ENCODE peak calls at places on chromosomes 12 and 14, in nine cellular contexts. G, J, A, Q, M, E, B, H and T are unnamed samples.
A peak's percentile ranks its signal among the peaks of the same experiment; 100 is the strongest.

GRCh38 chr14:104549536-104550339 is 29.8 kb upstream of the C14orf180 start:
- DNase-seq in H (no peak), B (no peak), E (no peak), A (peak; percentile 32), J (no peak), Q (peak; percentile 20), G (no peak), M (no peak), T (no peak)

GRCh38 chr14:74281069-74281468 is 21.7 kb downstream of the ABCD4 start:
- DNase-seq in A (no peak), H (no peak), J (no peak), E (no peak), B (no peak), Q (no peak), M (no peak), G (no peak), T (no peak)

GRCh38 chr12:122228092-122228491 is 2.2 kb upstream of the DIABLO start:
- DNase-seq in A (no peak), Q (no peak), H (no peak), B (no peak), M (no peak), J (no peak), G (no peak), E (no peak), T (no peak)

GRCh38 chr12:108635201-108635996 is 1.7 kb upstream of the SELPLG start:
- DNase-seq in H (peak; percentile 37), A (peak; percentile 87), G (no peak), J (no peak), Q (no peak), B (no peak), E (no peak), M (no peak), T (no peak)

GRCh38 chr14:81193924-81194633 is 26.7 kb downstream of the GTF2A1 start:
- DNase-seq in Q (no peak), B (no peak), H (no peak), G (no peak), E (no peak), M (no peak), A (no peak), J (no peak), T (no peak)

GRCh38 chr12:76451528-76451927 is 103.3 kb upstream of the BBS10 start:
- DNase-seq in H (no peak), G (no peak), Q (no peak), J (no peak), A (no peak), M (no peak), B (no peak), E (no peak), T (no peak)

GRCh38 chr12:123059501-123059900 is 79.0 kb downstream of the ARL6IP4 start:
- DNase-seq in Q (no peak), B (no peak), G (no peak), H (no peak), E (no peak), J (no peak), M (peak; percentile 26), A (no peak), T (no peak)

GRCh38 chr12:64160718-64161060 is 61.4 kb downstream of the KICS2 start:
- DNase-seq in H (peak; percentile 87), Q (no peak), M (no peak), G (no peak), J (peak; percentile 85), B (no peak), A (no peak), E (no peak), T (no peak)

GRCh38 chr14:75232597-75232996 is 46.0 kb upstream of the FOS start:
- DNase-seq in H (no peak), G (no peak), A (no peak), B (no peak), Q (no peak), M (no peak), E (peak; percentile 25), J (no peak), T (no peak)

DNA sequence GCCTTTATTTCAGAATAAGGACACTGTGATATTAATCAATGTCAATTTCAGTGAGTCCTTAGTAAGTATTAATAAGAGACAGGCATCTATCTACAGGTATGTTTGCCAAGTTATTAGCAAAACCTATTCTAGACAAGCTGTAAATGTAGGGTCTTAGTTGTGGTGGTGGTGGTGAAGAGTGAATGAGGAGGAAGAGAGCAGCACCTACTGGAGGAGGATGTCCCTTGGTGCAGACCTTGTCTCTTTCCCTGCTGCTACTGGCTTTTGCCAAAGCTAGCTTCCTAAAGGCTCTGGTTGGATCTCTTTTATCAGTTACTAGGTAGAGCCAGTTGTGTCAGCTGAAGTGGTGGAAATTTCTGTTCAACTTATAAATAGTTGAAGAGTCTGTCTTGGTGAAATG is 304.8 kb upstream of the ATP2B1 start:
- DNase-seq in B (no peak), J (peak; percentile 27), G (no peak), Q (no peak), A (no peak), E (no peak), M (peak; percentile 34), H (no peak), T (no peak)
- TF ChIP-seq CTCF in B (no peak), J (peak; percentile 32), G (no peak), Q (no peak), A (no peak), E (peak; percentile 15), M (peak; percentile 84), H (peak; percentile 34), T (no peak)

GRCh38 chr14:51369814-51370213 is 129.8 kb downstream of the TMX1 start:
- DNase-seq in J (no peak), M (peak; percentile 46), A (no peak), B (no peak), H (no peak), Q (no peak), E (no peak), G (no peak), T (no peak)
- TF ChIP-seq CTCF in J (peak; percentile 17), M (peak; percentile 51), A (no peak), B (no peak), H (peak; percentile 6), Q (no peak), E (peak; percentile 19), G (peak; percentile 12), T (peak; percentile 52)

GRCh38 chr12:39587247-39587646 is 32.4 kb downstream of the ABCD2 start:
- DNase-seq in M (peak; percentile 14), E (peak; percentile 1), Q (no peak), H (peak; percentile 1), B (no peak), A (no peak), G (no peak), J (peak; percentile 22), T (no peak)
- TF ChIP-seq CTCF in M (peak; percentile 45), E (peak; percentile 53), Q (no peak), H (no peak), B (no peak), A (no peak), G (no peak), J (peak; percentile 12), T (no peak)

GRCh38 chr12:71639341-71639760 is 24.3 kb downstream of the ZFC3H1 start:
- DNase-seq in A (no peak), E (no peak), Q (no peak), B (no peak), G (peak; percentile 12), H (no peak), J (no peak), M (peak; percentile 40), T (no peak)
- TF ChIP-seq CTCF in A (no peak), E (no peak), Q (no peak), B (no peak), G (no peak), H (peak; percentile 9), J (peak; percentile 11), M (peak; percentile 51), T (no peak)

GRCh38 chr12:127496255-127496654 is 770.7 kb upstream of the TMEM132C start:
- DNase-seq in M (peak; percentile 22), J (no peak), Q (no peak), G (no peak), B (no peak), E (no peak), A (no peak), H (no peak), T (no peak)
- TF ChIP-seq CTCF in M (peak; percentile 54), J (no peak), Q (no peak), G (no peak), B (no peak), E (no peak), A (no peak), H (no peak), T (peak; percentile 20)

DNA sequence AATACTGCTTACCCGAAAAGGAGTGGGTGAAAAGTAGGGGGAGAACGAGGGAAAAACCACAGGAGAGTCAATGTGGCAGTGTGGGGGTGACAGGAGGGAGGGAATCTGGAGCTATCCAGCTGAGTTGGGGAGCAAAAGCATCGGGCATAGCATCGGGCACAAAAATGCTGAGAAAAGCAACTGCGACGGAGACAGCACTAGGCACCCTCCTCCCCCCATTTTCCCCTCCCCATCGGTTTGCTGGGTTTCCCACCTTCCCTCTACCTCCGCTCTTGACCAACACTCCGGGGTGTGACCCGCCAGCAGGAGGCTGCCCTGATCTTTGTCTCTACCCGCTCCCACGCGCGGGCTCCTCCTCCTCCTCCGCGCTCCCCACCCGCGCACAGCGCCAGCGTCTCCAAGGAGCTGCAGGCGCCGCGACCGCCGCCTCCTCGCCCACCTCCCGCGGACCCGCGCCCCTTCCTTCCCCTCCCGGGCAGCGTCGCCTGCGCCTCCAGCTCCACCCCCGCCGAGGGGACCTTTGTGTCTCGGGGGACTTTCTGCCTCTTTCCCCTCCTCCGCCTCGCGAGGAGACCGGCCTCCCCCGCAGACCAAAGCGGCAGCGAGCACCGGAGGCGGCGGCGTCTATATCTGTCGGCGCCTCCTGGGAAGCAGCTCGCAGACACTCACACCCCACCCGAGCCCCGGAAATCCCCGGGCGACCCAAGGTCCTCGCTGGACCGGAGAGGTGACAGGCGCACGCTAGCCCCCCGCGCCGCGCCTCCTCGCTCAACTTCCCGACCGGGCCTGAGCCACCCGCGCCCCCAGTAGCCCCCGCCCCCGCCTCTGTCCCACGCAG is 939 bp downstream of the CDK17 start:
- DNase-seq in H (peak; percentile 74), A (peak; percentile 96), B (peak; percentile 45), M (peak; percentile 74), E (peak; percentile 60), G (peak; percentile 84), J (peak; percentile 72), Q (peak; percentile 67), T (peak; percentile 56)
- TF ChIP-seq CTCF in H (peak; percentile 38), A (no peak), B (peak; percentile 15), M (peak; percentile 25), E (peak; percentile 11), G (peak; percentile 13), J (peak; percentile 24), Q (no peak), T (no peak)

DNA sequence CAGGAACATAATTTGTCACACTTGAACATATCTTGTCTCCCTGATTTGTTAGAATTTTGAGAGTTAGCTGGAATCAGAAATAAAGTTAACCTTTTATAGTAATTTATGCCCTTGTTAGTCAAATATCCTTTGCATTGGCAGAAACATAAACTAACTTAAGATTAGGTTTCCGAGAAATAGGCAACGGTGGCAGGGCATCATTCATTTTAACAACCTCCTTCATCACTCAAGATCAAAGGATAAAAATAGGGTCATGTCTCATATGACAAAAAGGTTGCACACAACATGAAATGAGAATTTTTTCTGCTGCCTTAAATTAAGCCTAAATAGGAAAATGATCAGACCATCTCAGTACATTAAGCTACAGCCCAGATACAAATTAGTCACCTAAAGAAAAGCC is 81.2 kb downstream of the NELL2 start:
- DNase-seq in Q (no peak), B (no peak), G (no peak), J (no peak), A (no peak), H (no peak), E (no peak), M (no peak), T (no peak)
- TF ChIP-seq CTCF in Q (no peak), B (no peak), G (no peak), J (no peak), A (no peak), H (no peak), E (no peak), M (no peak), T (no peak)